ENCODE peak calls at places on chromosome 7, in six cellular contexts. R is 8988T, M is iPS-NIHi11, U is hepatocyte, H is body of pancreas, C is IMR-90. D is an unnamed sample.

GRCh38 chr7:83413425-83413824 is 235.5 kb downstream of the SEMA3E start:
- DNase-seq in R (no peak), M (no peak), U (no peak), H (no peak), C (peak; percentile 23), D (no peak)

GRCh38 chr7:116772423-116772852 is 89.9 kb upstream of the CAPZA2 start:
- DNase-seq in R (no peak), M (no peak), U (no peak), H (no peak), C (peak; percentile 84), D (no peak)

GRCh38 chr7:113140956-113141355 is 22.6 kb upstream of the SMIM30 start:
- DNase-seq in R (no peak), M (no peak), U (no peak), H (no peak), C (no peak), D (no peak)

GRCh38 chr7:43721193-43721806 is 8.0 kb downstream of the COA1 start:
- DNase-seq in R (no peak), M (no peak), U (peak; percentile 66), H (peak; percentile 11), C (peak; percentile 71), D (no peak)

GRCh38 chr7:23072916-23073315 is 32.7 kb upstream of the KLHL7 start:
- DNase-seq in R (no peak), M (peak; percentile 20), U (no peak), H (no peak), C (no peak), D (no peak)

GRCh38 chr7:139034855-139035587 is 821 bp downstream of the ZC3HAV1L start:
- DNase-seq in R (peak; percentile 36), M (peak; percentile 51), U (peak; percentile 49), H (peak; percentile 9), C (peak; percentile 27), D (peak; percentile 35)

GRCh38 chr7:151863386-151864079 is 13.4 kb downstream of the PRKAG2 start:
- DNase-seq in R (no peak), M (peak; percentile 52), U (no peak), H (peak; percentile 49), C (no peak), D (peak; percentile 37)

GRCh38 chr7:135757719-135758411 is 9.3 kb upstream of the FAM180A start:
- DNase-seq in R (no peak), M (no peak), U (no peak), H (no peak), C (peak; percentile 54), D (no peak)

GRCh38 chr7:15313361-15313760 is 248.5 kb downstream of the AGMO start:
- DNase-seq in R (no peak), M (no peak), U (no peak), H (no peak), C (peak; percentile 1), D (no peak)

GRCh38 chr7:21903074-21903786 is 42.5 kb downstream of the CDCA7L start:
- DNase-seq in R (no peak), M (no peak), U (no peak), H (no peak), C (no peak), D (no peak)

GRCh38 chr7:33554576-33554975 is 350.8 kb upstream of the BMPER start:
- DNase-seq in R (no peak), M (no peak), U (no peak), H (no peak), C (no peak), D (no peak)

GRCh38 chr7:26891400-26892355 is 27.3 kb upstream of the SKAP2 start:
- DNase-seq in R (no peak), M (no peak), U (no peak), H (no peak), C (peak; percentile 41), D (no peak)

GRCh38 chr7:1225462-1226154 is 7.1 kb upstream of the UNCX start:
- DNase-seq in R (peak; percentile 91), M (peak; percentile 85), U (peak; percentile 49), H (no peak), C (no peak), D (peak; percentile 68)

GRCh38 chr7:94183289-94183749 is 179.2 kb upstream of the BET1 start:
- DNase-seq in R (no peak), M (peak; percentile 39), U (peak; percentile 72), H (no peak), C (peak; percentile 100), D (no peak)

GRCh38 chr7:112410087-112410486 is 40.2 kb upstream of the IFRD1 start:
- DNase-seq in R (no peak), M (no peak), U (no peak), H (no peak), C (peak; percentile 66), D (no peak)

GRCh38 chr7:131502810-131503545 is 53.5 kb downstream of the PODXL start:
- DNase-seq in R (no peak), M (no peak), U (peak; percentile 76), H (no peak), C (peak; percentile 49), D (no peak)

GRCh38 chr7:79822620-79823240 is 311.9 kb upstream of the GNAI1 start:
- DNase-seq in R (no peak), M (no peak), U (no peak), H (no peak), C (no peak), D (no peak)

GRCh38 chr7:149608168-149608567 is 110.6 kb upstream of the ZNF746 start:
- DNase-seq in R (no peak), M (no peak), U (no peak), H (no peak), C (no peak), D (no peak)

GRCh38 chr7:39073432-39073831 is 95.7 kb downstream of the POU6F2 start:
- DNase-seq in R (no peak), M (peak; percentile 35), U (peak; percentile 39), H (no peak), C (no peak), D (peak; percentile 14)

D was measured in WTC11.